ENCODE peak calls at places on chromosomes 11 and 22, in four cellular contexts. One of them, this sample, is unnamed.

GRCh38 chr11:41177791-41178190 is 281.7 kb downstream of the LRRC4C start:
- DNase-seq in H9: no peak
- DNase-seq in mesendoderm: no peak
- DNase-seq in H1: no peak
- DNase-seq in this sample: no peak

GRCh38 chr22:33883561-33883960 is 36.7 kb downstream of the LARGE1 start:
- DNase-seq in H9: no peak
- DNase-seq in mesendoderm: peak
- DNase-seq in H1: no peak
- DNase-seq in this sample: no peak

GRCh38 chr11:130115218-130115617 is 44.4 kb upstream of the ST14 start:
- DNase-seq in H9: no peak
- DNase-seq in mesendoderm: no peak
- DNase-seq in H1: no peak
- DNase-seq in this sample: peak

GRCh38 chr22:38570841-38571364 is 920 bp upstream of the DMC1 start:
- DNase-seq in H9: peak
- DNase-seq in mesendoderm: no peak
- DNase-seq in H1: no peak
- DNase-seq in this sample: peak

GRCh38 chr11:65329503-65329902 is 4.1 kb upstream of the DPF2 start:
- DNase-seq in H9: no peak
- DNase-seq in mesendoderm: no peak
- DNase-seq in H1: no peak
- DNase-seq in this sample: no peak

GRCh38 chr22:47615051-47615450 is 852.6 kb downstream of the TBC1D22A start:
- DNase-seq in H9: peak
- DNase-seq in mesendoderm: no peak
- DNase-seq in H1: no peak
- DNase-seq in this sample: no peak

GRCh38 chr11:111186308-111186967 is 59.1 kb upstream of the POU2AF2 start:
- DNase-seq in H9: no peak
- DNase-seq in mesendoderm: no peak
- DNase-seq in H1: no peak
- DNase-seq in this sample: peak

GRCh38 chr22:21876486-21877176 is 9.2 kb upstream of the MAPK1 start:
- DNase-seq in H9: no peak
- DNase-seq in mesendoderm: peak
- DNase-seq in H1: no peak
- DNase-seq in this sample: peak

GRCh38 chr11:12285811-12286222 is 91.6 kb upstream of the PARVA start:
- DNase-seq in H9: no peak
- DNase-seq in mesendoderm: no peak
- DNase-seq in H1: peak
- DNase-seq in this sample: peak

GRCh38 chr11:31690516-31690915 is 120.6 kb downstream of the PAX6 start:
- DNase-seq in H9: no peak
- DNase-seq in mesendoderm: no peak
- DNase-seq in H1: no peak
- DNase-seq in this sample: no peak

GRCh38 chr11:36035454-36035853 is 91.6 kb downstream of the LDLRAD3 start:
- DNase-seq in H9: no peak
- DNase-seq in mesendoderm: no peak
- DNase-seq in H1: no peak
- DNase-seq in this sample: no peak
- H3K56ac ChIP-seq in H9: no peak
- H3K56ac ChIP-seq in mesendoderm: no peak
- H3K56ac ChIP-seq in H1: no peak
- H3K56ac ChIP-seq in this sample: no peak

DNA sequence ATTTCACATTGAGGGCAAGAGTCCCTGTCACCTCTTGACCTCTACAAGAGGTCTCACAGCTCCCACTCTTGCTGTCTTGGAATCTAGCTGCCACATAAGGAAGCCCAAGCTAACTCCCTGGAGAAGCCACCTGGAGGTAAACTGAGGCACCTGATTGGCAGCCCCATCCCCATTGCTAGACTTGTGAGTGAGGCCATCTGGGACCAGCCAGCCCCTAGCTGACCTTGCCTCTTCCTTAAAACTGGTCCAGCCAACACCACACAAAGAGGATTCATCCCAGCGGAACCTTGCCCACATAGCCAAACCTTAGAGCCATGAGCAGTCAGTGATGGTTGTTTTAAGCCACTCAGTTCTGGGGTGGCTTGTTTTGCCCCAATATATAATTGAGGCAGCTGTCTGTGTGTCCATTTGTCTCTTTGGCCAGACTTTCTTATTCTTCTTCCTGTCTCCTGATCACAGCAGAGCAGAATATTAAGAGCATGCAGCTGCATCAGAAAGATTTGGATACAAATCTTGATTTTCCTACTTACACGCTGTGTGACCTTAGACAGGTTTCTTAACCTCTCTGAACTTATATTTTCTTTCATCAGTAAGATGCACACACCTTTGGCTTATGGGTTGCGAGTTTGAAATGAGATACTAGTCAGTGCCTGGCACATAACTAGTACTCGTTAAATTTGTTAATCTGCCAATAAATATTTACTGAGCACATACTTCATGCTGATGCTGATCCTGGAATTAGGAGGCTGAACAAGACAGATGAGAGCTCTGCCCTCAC is 74.4 kb upstream of the TP53I11 start:
- DNase-seq in H9: no peak
- DNase-seq in mesendoderm: no peak
- DNase-seq in H1: no peak
- DNase-seq in this sample: no peak
- H3K56ac ChIP-seq in H9: no peak
- H3K56ac ChIP-seq in mesendoderm: no peak
- H3K56ac ChIP-seq in H1: no peak
- H3K56ac ChIP-seq in this sample: no peak

DNA sequence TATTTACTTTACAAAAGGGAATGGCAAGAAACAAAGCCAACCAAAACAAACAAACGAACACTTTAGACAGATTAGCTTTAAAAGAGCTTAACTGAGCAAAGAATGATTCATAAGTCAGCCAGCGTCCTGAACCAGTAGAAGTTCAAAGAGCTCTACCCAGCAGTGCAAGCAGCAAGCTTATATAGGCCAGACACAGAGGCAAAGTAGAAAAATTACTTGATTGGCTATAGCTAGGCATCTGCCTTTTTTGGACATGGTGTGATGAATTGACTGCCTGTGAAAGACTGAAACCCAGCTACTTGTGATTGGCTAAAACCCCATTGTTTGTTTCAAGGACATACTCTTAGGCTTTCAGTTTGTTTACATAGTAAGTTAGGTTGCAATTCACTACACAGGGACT is 2120.0 kb upstream of the RAG2 start:
- DNase-seq in H9: no peak
- DNase-seq in mesendoderm: peak
- DNase-seq in H1: no peak
- DNase-seq in this sample: no peak
- H3K56ac ChIP-seq in H9: no peak
- H3K56ac ChIP-seq in mesendoderm: no peak
- H3K56ac ChIP-seq in H1: no peak
- H3K56ac ChIP-seq in this sample: no peak

GRCh38 chr11:124944565-124944964 is 8.7 kb upstream of the HEPACAM start:
- DNase-seq in H9: no peak
- DNase-seq in mesendoderm: no peak
- DNase-seq in H1: no peak
- DNase-seq in this sample: no peak

GRCh38 chr11:124945826-124946225 is 8.2 kb upstream of the CCDC15 start:
- DNase-seq in H9: no peak
- DNase-seq in mesendoderm: no peak
- DNase-seq in H1: no peak
- DNase-seq in this sample: no peak

GRCh38 chr11:124943242-124943641 is 7.4 kb upstream of the HEPACAM start:
- DNase-seq in H9: no peak
- DNase-seq in mesendoderm: no peak
- DNase-seq in H1: no peak
- DNase-seq in this sample: no peak

GRCh38 chr11:124943731-124944130 is 7.9 kb upstream of the HEPACAM start:
- DNase-seq in H9: no peak
- DNase-seq in mesendoderm: no peak
- DNase-seq in H1: no peak
- DNase-seq in this sample: no peak

GRCh38 chr11:124946735-124947141 is 7.3 kb upstream of the CCDC15 start:
- DNase-seq in H9: no peak
- DNase-seq in mesendoderm: no peak
- DNase-seq in H1: no peak
- DNase-seq in this sample: peak
- H3K56ac ChIP-seq in H9: no peak
- H3K56ac ChIP-seq in mesendoderm: no peak
- H3K56ac ChIP-seq in H1: no peak
- H3K56ac ChIP-seq in this sample: no peak